ENCODE peak calls at places on chromosomes 16 and 17, in eight cellular contexts. One of them, this sample, is unnamed.
A peak's percentile ranks its signal among the peaks of the same experiment; 100 is the strongest.

GRCh38 chr16:62909597-62909996 is 873.4 kb upstream of the CDH8 start:
- DNase-seq in anterior cingulate cortex: no peak
- DNase-seq in AG04450: no peak
- DNase-seq in activated CD4-positive, alpha-beta T cell treated with anti-CD3 and anti-CD28 coated beads, Interleukin-2, amount 50 U/mL, for 48 hours: no peak
- DNase-seq in HTR-8/SVneo: no peak
- DNase-seq in uterus: no peak
- DNase-seq in stomach: no peak
- DNase-seq in RCC 7860: no peak
- DNase-seq in this sample: no peak

GRCh38 chr17:6936370-6937028 is 59.4 kb upstream of the ALOX12 start:
- DNase-seq in uterus: peak; percentile 27
- DNase-seq in HTR-8/SVneo: no peak
- DNase-seq in stomach: no peak
- DNase-seq in activated CD4-positive, alpha-beta T cell treated with anti-CD3 and anti-CD28 coated beads, Interleukin-2, amount 50 U/mL, for 48 hours: no peak
- DNase-seq in anterior cingulate cortex: no peak
- DNase-seq in RCC 7860: no peak
- DNase-seq in AG04450: no peak
- DNase-seq in this sample: no peak

GRCh38 chr17:30716461-30717289 is 107.8 kb downstream of the CRLF3 start:
- DNase-seq in activated CD4-positive, alpha-beta T cell treated with anti-CD3 and anti-CD28 coated beads, Interleukin-2, amount 50 U/mL, for 48 hours: no peak
- DNase-seq in uterus: no peak
- DNase-seq in stomach: no peak
- DNase-seq in AG04450: no peak
- DNase-seq in RCC 7860: no peak
- DNase-seq in anterior cingulate cortex: no peak
- DNase-seq in HTR-8/SVneo: no peak
- DNase-seq in this sample: no peak

GRCh38 chr17:82092995-82093751 is 4.9 kb downstream of the FASN start:
- DNase-seq in RCC 7860: no peak
- DNase-seq in activated CD4-positive, alpha-beta T cell treated with anti-CD3 and anti-CD28 coated beads, Interleukin-2, amount 50 U/mL, for 48 hours: no peak
- DNase-seq in AG04450: no peak
- DNase-seq in uterus: no peak
- DNase-seq in stomach: no peak
- DNase-seq in anterior cingulate cortex: no peak
- DNase-seq in HTR-8/SVneo: no peak
- DNase-seq in this sample: no peak

GRCh38 chr17:13306310-13306962 is 288.6 kb upstream of the ELAC2 start:
- DNase-seq in HTR-8/SVneo: peak; percentile 60
- DNase-seq in RCC 7860: peak; percentile 67
- DNase-seq in stomach: no peak
- DNase-seq in activated CD4-positive, alpha-beta T cell treated with anti-CD3 and anti-CD28 coated beads, Interleukin-2, amount 50 U/mL, for 48 hours: no peak
- DNase-seq in AG04450: peak; percentile 46
- DNase-seq in anterior cingulate cortex: no peak
- DNase-seq in uterus: no peak
- DNase-seq in this sample: peak; percentile 87

GRCh38 chr16:71473891-71474290 is 11.8 kb upstream of the ZNF23 start:
- DNase-seq in uterus: no peak
- DNase-seq in activated CD4-positive, alpha-beta T cell treated with anti-CD3 and anti-CD28 coated beads, Interleukin-2, amount 50 U/mL, for 48 hours: no peak
- DNase-seq in AG04450: no peak
- DNase-seq in HTR-8/SVneo: no peak
- DNase-seq in RCC 7860: peak; percentile 76
- DNase-seq in anterior cingulate cortex: no peak
- DNase-seq in stomach: no peak
- DNase-seq in this sample: no peak

GRCh38 chr17:18250708-18251107 is 7.8 kb downstream of the FLII start:
- DNase-seq in anterior cingulate cortex: no peak
- DNase-seq in HTR-8/SVneo: no peak
- DNase-seq in RCC 7860: no peak
- DNase-seq in AG04450: no peak
- DNase-seq in activated CD4-positive, alpha-beta T cell treated with anti-CD3 and anti-CD28 coated beads, Interleukin-2, amount 50 U/mL, for 48 hours: no peak
- DNase-seq in stomach: no peak
- DNase-seq in uterus: no peak
- DNase-seq in this sample: no peak

GRCh38 chr16:47395733-47396503 is 64.9 kb downstream of the ITFG1 start:
- DNase-seq in stomach: no peak
- DNase-seq in AG04450: no peak
- DNase-seq in anterior cingulate cortex: no peak
- DNase-seq in HTR-8/SVneo: no peak
- DNase-seq in RCC 7860: no peak
- DNase-seq in activated CD4-positive, alpha-beta T cell treated with anti-CD3 and anti-CD28 coated beads, Interleukin-2, amount 50 U/mL, for 48 hours: no peak
- DNase-seq in uterus: no peak
- DNase-seq in this sample: no peak

GRCh38 chr16:89890200-89890599 is 16.8 kb downstream of the TCF25 start:
- DNase-seq in AG04450: no peak
- DNase-seq in uterus: no peak
- DNase-seq in activated CD4-positive, alpha-beta T cell treated with anti-CD3 and anti-CD28 coated beads, Interleukin-2, amount 50 U/mL, for 48 hours: peak; percentile 63
- DNase-seq in anterior cingulate cortex: no peak
- DNase-seq in RCC 7860: no peak
- DNase-seq in HTR-8/SVneo: no peak
- DNase-seq in stomach: no peak
- DNase-seq in this sample: no peak

GRCh38 chr16:80806957-80807356 is 2.6 kb upstream of the CDYL2 start:
- DNase-seq in uterus: no peak
- DNase-seq in AG04450: peak; percentile 11
- DNase-seq in stomach: no peak
- DNase-seq in anterior cingulate cortex: no peak
- DNase-seq in HTR-8/SVneo: peak; percentile 53
- DNase-seq in RCC 7860: peak; percentile 49
- DNase-seq in activated CD4-positive, alpha-beta T cell treated with anti-CD3 and anti-CD28 coated beads, Interleukin-2, amount 50 U/mL, for 48 hours: peak; percentile 78
- DNase-seq in this sample: no peak

GRCh38 chr16:73473713-73474112 is 425.8 kb upstream of the ZFHX3 start:
- DNase-seq in stomach: no peak
- DNase-seq in AG04450: no peak
- DNase-seq in uterus: no peak
- DNase-seq in HTR-8/SVneo: no peak
- DNase-seq in RCC 7860: no peak
- DNase-seq in activated CD4-positive, alpha-beta T cell treated with anti-CD3 and anti-CD28 coated beads, Interleukin-2, amount 50 U/mL, for 48 hours: no peak
- DNase-seq in anterior cingulate cortex: no peak
- DNase-seq in this sample: no peak

GRCh38 chr17:80176757-80177156 is 6.9 kb downstream of the CARD14 start:
- DNase-seq in AG04450: no peak
- DNase-seq in HTR-8/SVneo: no peak
- DNase-seq in RCC 7860: no peak
- DNase-seq in uterus: no peak
- DNase-seq in anterior cingulate cortex: no peak
- DNase-seq in stomach: no peak
- DNase-seq in activated CD4-positive, alpha-beta T cell treated with anti-CD3 and anti-CD28 coated beads, Interleukin-2, amount 50 U/mL, for 48 hours: no peak
- DNase-seq in this sample: no peak

GRCh38 chr16:81189100-81189664 is 49.3 kb upstream of the BCO1 start:
- DNase-seq in anterior cingulate cortex: peak; percentile 39
- DNase-seq in stomach: peak; percentile 69
- DNase-seq in AG04450: peak; percentile 23
- DNase-seq in uterus: peak; percentile 88
- DNase-seq in RCC 7860: no peak
- DNase-seq in HTR-8/SVneo: no peak
- DNase-seq in activated CD4-positive, alpha-beta T cell treated with anti-CD3 and anti-CD28 coated beads, Interleukin-2, amount 50 U/mL, for 48 hours: no peak
- DNase-seq in this sample: no peak

GRCh38 chr16:12025926-12026325 is 49.4 kb downstream of the SNX29 start:
- DNase-seq in activated CD4-positive, alpha-beta T cell treated with anti-CD3 and anti-CD28 coated beads, Interleukin-2, amount 50 U/mL, for 48 hours: no peak
- DNase-seq in AG04450: no peak
- DNase-seq in RCC 7860: no peak
- DNase-seq in HTR-8/SVneo: no peak
- DNase-seq in uterus: no peak
- DNase-seq in stomach: no peak
- DNase-seq in anterior cingulate cortex: no peak
- DNase-seq in this sample: peak; percentile 29

GRCh38 chr16:57612494-57612893 is 15.9 kb upstream of the ADGRG1 start:
- DNase-seq in uterus: no peak
- DNase-seq in RCC 7860: no peak
- DNase-seq in activated CD4-positive, alpha-beta T cell treated with anti-CD3 and anti-CD28 coated beads, Interleukin-2, amount 50 U/mL, for 48 hours: no peak
- DNase-seq in HTR-8/SVneo: no peak
- DNase-seq in AG04450: no peak
- DNase-seq in stomach: peak; percentile 14
- DNase-seq in anterior cingulate cortex: no peak
- DNase-seq in this sample: no peak

This sample was measured in trophoblast cell.